ENCODE peak calls at places on chromosomes 7 and 10, in four cellular contexts. V, J, K and E are unnamed samples.

GRCh38 chr7:95596183-95597135 is at the start of gene PDK4:
- DNase-seq in V (peak; percentile 78), J (no peak), K (no peak), E (no peak)

GRCh38 chr10:36172574-36172973 is 530.5 kb upstream of the FZD8 start:
- DNase-seq in V (peak; percentile 33), J (no peak), K (no peak), E (no peak)

GRCh38 chr10:121597504-121598241 is 571 bp downstream of the FGFR2 start:
- DNase-seq in V (no peak), J (no peak), K (no peak), E (no peak)

GRCh38 chr7:116138202-116138801 is 72.0 kb upstream of the TES start:
- DNase-seq in V (peak; percentile 71), J (no peak), K (no peak), E (no peak)

GRCh38 chr7:33616752-33617151 is 288.6 kb upstream of the BMPER start:
- DNase-seq in V (no peak), J (no peak), K (no peak), E (no peak)

GRCh38 chr7:70693690-70694356 is 438.1 kb upstream of the GALNT17 start:
- DNase-seq in V (peak; percentile 69), J (peak; percentile 79), K (peak; percentile 8), E (peak; percentile 10)

GRCh38 chr10:24483701-24484100 is 240.0 kb downstream of the ARHGAP21 start:
- DNase-seq in V (peak; percentile 87), J (no peak), K (no peak), E (no peak)

GRCh38 chr7:14583518-14583917 is 319.0 kb downstream of the DGKB start:
- DNase-seq in V (no peak), J (no peak), K (no peak), E (no peak)

GRCh38 chr7:1936531-1937251 is 266.6 kb downstream of the ELFN1 start:
- DNase-seq in V (no peak), J (no peak), K (no peak), E (no peak)

GRCh38 chr7:78226059-78226658 is 427.6 kb downstream of the PHTF2 start:
- DNase-seq in V (no peak), J (no peak), K (no peak), E (no peak)

GRCh38 chr7:101859411-101860106 is 42.1 kb downstream of the CUX1 start:
- DNase-seq in V (no peak), J (no peak), K (no peak), E (no peak)

GRCh38 chr10:59903871-59904270 is 2.5 kb downstream of the CCDC6 start:
- DNase-seq in V (peak; percentile 40), J (no peak), K (no peak), E (no peak)

GRCh38 chr10:78042752-78043104 is 9.1 kb downstream of the RPS24 start:
- DNase-seq in V (no peak), J (no peak), K (no peak), E (no peak)